ENCODE peak calls at places on chromosomes 5 and 9, in five cellular contexts. T is fibroblast of lung; P is CD8-positive, alpha-beta T cell; E is uterus; U is suprapubic skin. Y is an unnamed sample.

GRCh38 chr9:90421786-90422185 is 220.8 kb downstream of the DIRAS2 start:
- DNase-seq in U (no peak), T (no peak), E (no peak), P (no peak), Y (no peak)

GRCh38 chr9:85108806-85109205 is 439.3 kb downstream of the NTRK2 start:
- DNase-seq in U (no peak), P (no peak), E (no peak), T (no peak), Y (no peak)

GRCh38 chr9:70421272-70422180 is 7.1 kb upstream of the KLF9 start:
- DNase-seq in T (peak), U (no peak), P (peak), E (peak), Y (no peak)

GRCh38 chr5:1759378-1759970 is 40.2 kb downstream of the MRPL36 start:
- DNase-seq in U (peak), P (no peak), E (no peak), T (no peak), Y (no peak)

GRCh38 chr9:72599874-72600534 is 78.6 kb downstream of the TMC1 start:
- DNase-seq in P (no peak), U (no peak), T (no peak), E (no peak), Y (no peak)

GRCh38 chr5:99348597-99348996 is 419.8 kb upstream of the CHD1 start:
- DNase-seq in U (no peak), E (no peak), P (no peak), T (no peak), Y (no peak)

GRCh38 chr5:1923766-1924165 is 41.0 kb upstream of the IRX4 start:
- DNase-seq in P (no peak), U (peak), T (no peak), E (no peak), Y (no peak)

GRCh38 chr5:61409568-61409967 is 77.5 kb downstream of the ZSWIM6 start:
- DNase-seq in T (peak), U (no peak), E (no peak), P (no peak), Y (no peak)

GRCh38 chr9:115998661-115999060 is 154.9 kb upstream of the PAPPA start:
- DNase-seq in T (peak), E (no peak), P (no peak), U (no peak), Y (no peak)

GRCh38 chr9:75445122-75445521 is 356.8 kb downstream of the OSTF1 start:
- DNase-seq in E (no peak), P (no peak), T (no peak), U (no peak), Y (no peak)

GRCh38 chr9:4985376-4986266 is 549 bp downstream of the JAK2 start:
- DNase-seq in U (peak), E (peak), T (peak), P (peak), Y (peak)

GRCh38 chr9:90684776-90685175 is 42.2 kb upstream of the DIRAS2 start:
- DNase-seq in E (no peak), P (no peak), U (no peak), T (no peak), Y (no peak)

GRCh38 chr9:116163293-116164055 is 9.9 kb downstream of the PAPPA start:
- DNase-seq in P (no peak), E (no peak), T (no peak), U (no peak), Y (no peak)

GRCh38 chr5:57207681-57208080 is 33.8 kb downstream of the GPBP1 start:
- DNase-seq in E (no peak), T (no peak), P (no peak), U (no peak), Y (no peak)

GRCh38 chr9:133357656-133358055 is 1.3 kb downstream of the SURF2 start:
- DNase-seq in U (no peak), E (no peak), T (no peak), P (no peak), Y (no peak)

GRCh38 chr9:110066929-110067716 is 140.8 kb downstream of the C9orf152 start:
- DNase-seq in E (no peak), P (no peak), U (no peak), T (peak), Y (no peak)

GRCh38 chr5:59616413-59616812 is 277.1 kb downstream of the PDE4D start:
- DNase-seq in P (no peak), E (no peak), T (no peak), U (no peak), Y (no peak)

GRCh38 chr9:136572003-136572595 is 26.3 kb upstream of the NOTCH1 start:
- DNase-seq in U (no peak), P (no peak), T (peak), E (no peak), Y (peak)

GRCh38 chr9:135701067-135701967 is 668 bp upstream of the KCNT1 start:
- DNase-seq in P (no peak), E (no peak), T (peak), U (no peak), Y (no peak)

GRCh38 chr9:109519366-109519765 is 21.3 kb upstream of the PTPN3 start:
- DNase-seq in T (no peak), P (no peak), E (no peak), U (no peak), Y (no peak)

GRCh38 chr9:36161187-36161586 is 8.0 kb upstream of the CCIN start:
- DNase-seq in P (no peak), E (no peak), U (no peak), T (peak), Y (no peak)

GRCh38 chr9:36873247-36873875 is 160.7 kb downstream of the PAX5 start:
- DNase-seq in E (peak), P (peak), T (peak), U (no peak), Y (peak)

GRCh38 chr5:117296872-117297271 is 722.2 kb upstream of the SEMA6A start:
- DNase-seq in P (no peak), T (no peak), U (no peak), E (no peak), Y (no peak)

GRCh38 chr9:137357166-137357565 is 55.1 kb upstream of the NRARP start:
- DNase-seq in E (no peak), U (no peak), P (no peak), T (no peak), Y (no peak)

GRCh38 chr9:138040446-138041430 is 163.2 kb downstream of the CACNA1B start:
- DNase-seq in T (no peak), U (peak), P (peak), E (no peak), Y (no peak)

GRCh38 chr9:30673132-30673531 is 1711.3 kb upstream of the ACO1 start:
- DNase-seq in E (no peak), P (no peak), U (no peak), T (peak), Y (no peak)

GRCh38 chr5:81450940-81451339 is 57.0 kb upstream of the ACOT12 start:
- DNase-seq in E (no peak), T (peak), P (no peak), U (no peak), Y (no peak)

GRCh38 chr9:27212621-27213020 is 84.3 kb downstream of the EQTN start:
- DNase-seq in P (no peak), E (no peak), T (no peak), U (no peak), Y (no peak)

GRCh38 chr9:120608421-120608820 is 28.5 kb upstream of the CDK5RAP2 start:
- DNase-seq in U (no peak), T (peak), P (no peak), E (no peak), Y (no peak)

GRCh38 chr9:128276574-128277270 is 646 bp downstream of the SWI5 start:
- DNase-seq in T (peak), E (peak), P (no peak), U (no peak), Y (no peak)

GRCh38 chr5:58200451-58200850 is 259.4 kb downstream of the PLK2 start:
- DNase-seq in U (no peak), P (no peak), T (no peak), E (no peak), Y (no peak)

GRCh38 chr9:121551985-121552753 is 52.5 kb upstream of the GGTA1 start:
- DNase-seq in T (no peak), U (no peak), E (no peak), P (no peak), Y (no peak)

GRCh38 chr9:17349816-17350215 is 215.0 kb downstream of the CNTLN start:
- DNase-seq in T (peak), P (no peak), E (no peak), U (no peak), Y (no peak)

GRCh38 chr5:151063136-151063544 is 17.7 kb downstream of the TNIP1 start:
- DNase-seq in U (no peak), E (peak), P (no peak), T (peak), Y (no peak)

GRCh38 chr9:17900604-17901003 is 321.7 kb downstream of the SH3GL2 start:
- DNase-seq in T (no peak), E (no peak), U (no peak), P (no peak), Y (no peak)

GRCh38 chr9:106019702-106020101 is 325.4 kb downstream of the TMEM38B start:
- DNase-seq in P (no peak), U (no peak), T (no peak), E (no peak), Y (peak)

GRCh38 chr5:59348189-59348588 is 545.3 kb downstream of the PDE4D start:
- DNase-seq in P (no peak), U (no peak), T (no peak), E (no peak), Y (no peak)

GRCh38 chr9:123614503-123615258 is 258.7 kb downstream of the CRB2 start:
- DNase-seq in U (no peak), P (no peak), T (no peak), E (no peak), Y (no peak)

DNA sequence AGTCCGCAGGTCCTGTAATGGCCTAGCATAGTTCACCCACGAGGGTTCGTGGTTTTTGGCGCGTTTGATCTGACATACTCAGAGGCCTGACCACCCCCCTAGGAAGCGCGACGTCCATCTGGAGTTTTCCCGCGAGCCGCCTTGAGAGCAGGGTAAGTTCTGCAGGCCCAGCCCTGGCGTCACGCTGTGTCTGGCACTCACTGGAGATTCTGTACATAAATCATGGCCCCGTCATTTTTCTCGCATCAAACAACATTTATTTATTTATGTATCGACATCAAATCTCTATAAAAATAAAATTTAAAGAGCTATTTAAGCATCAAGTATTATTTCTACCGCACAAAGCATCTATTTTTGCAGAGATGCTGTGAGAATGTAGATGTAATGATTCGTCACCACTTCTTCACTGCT is 446 bp upstream of the TRIM41 start:
- DNase-seq in T (no peak), E (no peak), U (peak), P (no peak), Y (no peak)
- TF ChIP-seq CTCF in T (no peak), E (no peak), U (no peak), P (no peak), Y (peak)

DNA sequence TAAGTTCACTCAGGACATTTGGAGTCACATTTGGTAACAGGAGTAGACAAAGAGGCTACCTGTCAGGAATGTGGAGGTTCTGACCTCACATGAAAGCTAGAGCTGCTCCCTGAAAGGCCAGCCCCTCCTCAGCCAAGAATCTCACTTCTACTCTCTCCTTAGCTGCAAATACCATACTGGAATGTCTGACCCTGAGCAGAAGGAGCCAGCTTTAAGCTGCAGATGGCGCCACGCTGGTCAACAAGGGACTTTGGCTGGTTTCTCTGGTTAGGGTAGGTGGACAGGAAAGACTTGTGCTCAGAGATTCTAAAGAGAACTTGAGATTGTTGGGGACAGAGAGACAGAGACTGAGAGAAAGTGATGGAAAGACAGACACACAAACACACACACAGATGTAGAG is 21.9 kb downstream of the ASTN2 start:
- DNase-seq in U (no peak), E (no peak), T (no peak), P (no peak), Y (no peak)
- TF ChIP-seq CTCF in U (no peak), E (no peak), T (no peak), P (no peak), Y (no peak)

GRCh38 chr5:35443803-35444595 is 173.7 kb upstream of the SPEF2 start:
- DNase-seq in P (no peak), U (no peak), E (no peak), T (no peak), Y (no peak)
- TF ChIP-seq CTCF in P (no peak), U (no peak), E (no peak), T (no peak), Y (no peak)

GRCh38 chr5:133111299-133111698 is 59.5 kb downstream of the HSPA4 start:
- DNase-seq in T (peak), P (peak), U (peak), E (peak), Y (peak)
- TF ChIP-seq CTCF in T (peak), P (peak), U (peak), E (peak), Y (peak)

DNA sequence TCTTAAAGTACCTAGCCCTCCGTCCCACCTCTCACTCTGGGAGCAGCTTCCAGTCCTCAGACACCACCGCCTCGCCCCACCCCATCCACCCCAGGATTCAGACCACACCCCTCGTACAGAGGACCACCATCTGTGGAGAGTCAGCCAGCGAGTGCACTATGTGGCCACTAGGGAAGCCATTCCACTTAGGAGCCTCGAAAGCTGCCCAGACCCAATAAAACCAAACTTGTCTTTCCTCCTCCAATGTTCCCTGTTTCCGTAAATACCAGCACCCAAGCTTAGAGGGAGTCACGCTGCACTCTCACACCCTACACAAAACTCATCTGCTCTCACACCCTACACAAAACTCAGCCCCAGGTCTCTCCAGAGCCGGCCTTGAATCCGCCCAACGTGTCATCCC is 1.9 kb downstream of the GCNT4 start:
- DNase-seq in T (no peak), E (no peak), P (no peak), U (no peak), Y (peak)
- TF ChIP-seq CTCF in T (peak), E (no peak), P (no peak), U (no peak), Y (no peak)

GRCh38 chr5:154801083-154801482 is 45.9 kb downstream of the LARP1 start:
- DNase-seq in E (no peak), P (no peak), U (no peak), T (peak), Y (no peak)
- TF ChIP-seq CTCF in E (no peak), P (no peak), U (no peak), T (no peak), Y (no peak)

DNA sequence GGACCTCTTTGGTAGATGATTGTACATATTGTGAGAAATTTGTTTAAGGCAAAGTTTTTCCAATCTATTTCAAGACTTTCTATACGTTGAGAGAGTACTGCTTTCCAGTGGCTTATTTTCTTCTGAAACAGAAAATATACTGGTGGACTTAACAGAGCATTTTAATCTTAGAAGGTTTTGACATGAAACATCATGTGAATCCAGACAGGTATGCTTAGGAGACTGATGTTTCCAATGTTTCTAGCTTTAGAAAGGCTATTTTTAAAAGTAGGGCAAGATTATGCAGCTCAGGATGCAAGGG is 71.0 kb downstream of the PIK3R1 start:
- DNase-seq in P (no peak), U (no peak), T (no peak), E (no peak), Y (no peak)
- TF ChIP-seq CTCF in P (no peak), U (no peak), T (no peak), E (no peak), Y (peak)

Y was measured in neural crest cell.